ENCODE peak calls at places on chromosomes 6 and 20, in nine cellular contexts. One of them, this sample, is unnamed.

GRCh38 chr6:108774555-108774954 is 73.7 kb upstream of the ARMC2 start:
- DNase-seq in mucosa of descending colon: no peak
- DNase-seq in astrocyte of the spinal cord: no peak
- DNase-seq in upper lobe of right lung: no peak
- DNase-seq in NB4: no peak
- DNase-seq in endothelial cell: no peak
- DNase-seq in body of pancreas: no peak
- DNase-seq in CD8-positive, alpha-beta T cell: no peak
- DNase-seq in IMR-90: no peak
- DNase-seq in this sample: no peak

GRCh38 chr6:138524526-138524925 is 25.2 kb upstream of the NHSL1 start:
- DNase-seq in mucosa of descending colon: no peak
- DNase-seq in astrocyte of the spinal cord: no peak
- DNase-seq in upper lobe of right lung: no peak
- DNase-seq in NB4: no peak
- DNase-seq in endothelial cell: no peak
- DNase-seq in body of pancreas: no peak
- DNase-seq in CD8-positive, alpha-beta T cell: no peak
- DNase-seq in IMR-90: no peak
- DNase-seq in this sample: no peak

GRCh38 chr6:42368156-42368555 is 83.6 kb downstream of the TRERF1 start:
- DNase-seq in mucosa of descending colon: no peak
- DNase-seq in astrocyte of the spinal cord: no peak
- DNase-seq in upper lobe of right lung: peak; percentile 32
- DNase-seq in NB4: peak; percentile 87
- DNase-seq in endothelial cell: no peak
- DNase-seq in body of pancreas: no peak
- DNase-seq in CD8-positive, alpha-beta T cell: peak; percentile 74
- DNase-seq in IMR-90: no peak
- DNase-seq in this sample: no peak

GRCh38 chr6:36389353-36389752 is 1.9 kb upstream of the ETV7 start:
- DNase-seq in mucosa of descending colon: no peak
- DNase-seq in astrocyte of the spinal cord: no peak
- DNase-seq in upper lobe of right lung: no peak
- DNase-seq in NB4: no peak
- DNase-seq in endothelial cell: no peak
- DNase-seq in body of pancreas: no peak
- DNase-seq in CD8-positive, alpha-beta T cell: no peak
- DNase-seq in IMR-90: no peak
- DNase-seq in this sample: no peak

GRCh38 chr6:106125925-106126435 is 39.8 kb downstream of the PRDM1 start:
- DNase-seq in mucosa of descending colon: peak; percentile 61
- DNase-seq in astrocyte of the spinal cord: no peak
- DNase-seq in upper lobe of right lung: no peak
- DNase-seq in NB4: peak; percentile 67
- DNase-seq in endothelial cell: no peak
- DNase-seq in body of pancreas: no peak
- DNase-seq in CD8-positive, alpha-beta T cell: no peak
- DNase-seq in IMR-90: no peak
- DNase-seq in this sample: peak; percentile 64

GRCh38 chr20:59835057-59835447 is 98.4 kb downstream of the SYCP2 start:
- DNase-seq in mucosa of descending colon: no peak
- DNase-seq in astrocyte of the spinal cord: peak; percentile 15
- DNase-seq in upper lobe of right lung: no peak
- DNase-seq in NB4: no peak
- DNase-seq in endothelial cell: no peak
- DNase-seq in body of pancreas: no peak
- DNase-seq in CD8-positive, alpha-beta T cell: no peak
- DNase-seq in IMR-90: no peak
- DNase-seq in this sample: no peak

GRCh38 chr6:25088513-25088912 is 152.8 kb upstream of the RIPOR2 start:
- DNase-seq in mucosa of descending colon: no peak
- DNase-seq in astrocyte of the spinal cord: peak; percentile 12
- DNase-seq in upper lobe of right lung: no peak
- DNase-seq in NB4: no peak
- DNase-seq in endothelial cell: no peak
- DNase-seq in body of pancreas: no peak
- DNase-seq in CD8-positive, alpha-beta T cell: no peak
- DNase-seq in IMR-90: peak; percentile 28
- DNase-seq in this sample: no peak

GRCh38 chr6:24513602-24514001 is 18.8 kb downstream of the ALDH5A1 start:
- DNase-seq in mucosa of descending colon: no peak
- DNase-seq in astrocyte of the spinal cord: no peak
- DNase-seq in upper lobe of right lung: no peak
- DNase-seq in NB4: no peak
- DNase-seq in endothelial cell: no peak
- DNase-seq in body of pancreas: no peak
- DNase-seq in CD8-positive, alpha-beta T cell: no peak
- DNase-seq in IMR-90: no peak
- DNase-seq in this sample: no peak

GRCh38 chr6:5036309-5036708 is 32.5 kb upstream of the RPP40 start:
- DNase-seq in mucosa of descending colon: no peak
- DNase-seq in astrocyte of the spinal cord: peak; percentile 29
- DNase-seq in upper lobe of right lung: no peak
- DNase-seq in NB4: no peak
- DNase-seq in endothelial cell: peak; percentile 36
- DNase-seq in body of pancreas: no peak
- DNase-seq in CD8-positive, alpha-beta T cell: no peak
- DNase-seq in IMR-90: peak; percentile 67
- DNase-seq in this sample: no peak

GRCh38 chr20:19522080-19522801 is 235.8 kb upstream of the RIN2 start:
- DNase-seq in mucosa of descending colon: no peak
- DNase-seq in astrocyte of the spinal cord: no peak
- DNase-seq in upper lobe of right lung: no peak
- DNase-seq in NB4: peak; percentile 12
- DNase-seq in endothelial cell: no peak
- DNase-seq in body of pancreas: no peak
- DNase-seq in CD8-positive, alpha-beta T cell: peak; percentile 25
- DNase-seq in IMR-90: no peak
- DNase-seq in this sample: no peak

GRCh38 chr20:326645-327031 is 1.3 kb downstream of the SOX12 start:
- DNase-seq in mucosa of descending colon: peak; percentile 75
- DNase-seq in astrocyte of the spinal cord: no peak
- DNase-seq in upper lobe of right lung: peak; percentile 80
- DNase-seq in NB4: peak; percentile 71
- DNase-seq in endothelial cell: peak; percentile 57
- DNase-seq in body of pancreas: peak; percentile 31
- DNase-seq in CD8-positive, alpha-beta T cell: no peak
- DNase-seq in IMR-90: no peak
- DNase-seq in this sample: no peak

GRCh38 chr20:6142348-6142993 is 19.6 kb upstream of the FERMT1 start:
- DNase-seq in mucosa of descending colon: no peak
- DNase-seq in astrocyte of the spinal cord: peak; percentile 62
- DNase-seq in upper lobe of right lung: no peak
- DNase-seq in NB4: peak; percentile 78
- DNase-seq in endothelial cell: peak; percentile 55
- DNase-seq in body of pancreas: peak; percentile 63
- DNase-seq in CD8-positive, alpha-beta T cell: peak; percentile 43
- DNase-seq in IMR-90: peak; percentile 65
- DNase-seq in this sample: no peak

GRCh38 chr20:6140947-6141346 is 18.1 kb upstream of the FERMT1 start:
- DNase-seq in mucosa of descending colon: no peak
- DNase-seq in astrocyte of the spinal cord: no peak
- DNase-seq in upper lobe of right lung: no peak
- DNase-seq in NB4: peak; percentile 42
- DNase-seq in endothelial cell: no peak
- DNase-seq in body of pancreas: no peak
- DNase-seq in CD8-positive, alpha-beta T cell: no peak
- DNase-seq in IMR-90: no peak
- DNase-seq in this sample: no peak
- TF ChIP-seq CTCF in mucosa of descending colon: no peak
- TF ChIP-seq CTCF in astrocyte of the spinal cord: peak; percentile 28
- TF ChIP-seq CTCF in upper lobe of right lung: no peak
- TF ChIP-seq CTCF in NB4: peak; percentile 40
- TF ChIP-seq CTCF in endothelial cell: peak; percentile 12
- TF ChIP-seq CTCF in body of pancreas: no peak
- TF ChIP-seq CTCF in CD8-positive, alpha-beta T cell: no peak
- TF ChIP-seq CTCF in IMR-90: peak; percentile 15
- TF ChIP-seq CTCF in this sample: no peak

DNA sequence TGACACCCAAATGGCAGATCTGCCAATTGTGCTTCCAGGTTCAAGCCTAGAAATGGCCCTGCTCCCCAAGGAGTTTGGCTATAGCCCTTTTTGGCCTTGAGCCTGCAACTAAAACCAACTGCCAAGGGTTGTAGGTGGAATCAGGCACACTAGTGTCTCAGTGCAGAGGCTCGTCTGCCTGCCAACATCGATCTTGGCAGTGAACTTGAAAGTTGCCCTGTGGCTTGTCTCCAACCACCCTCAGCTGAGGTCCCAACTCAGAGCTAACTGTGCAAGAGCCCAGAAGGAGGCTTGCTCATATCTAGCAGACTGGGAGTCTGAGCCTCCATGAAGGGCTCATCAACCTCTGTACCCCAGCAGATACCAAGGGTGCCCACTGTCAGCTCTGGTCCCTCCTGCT is 92.7 kb upstream of the GLP1R start:
- DNase-seq in mucosa of descending colon: no peak
- DNase-seq in astrocyte of the spinal cord: no peak
- DNase-seq in upper lobe of right lung: no peak
- DNase-seq in NB4: no peak
- DNase-seq in endothelial cell: no peak
- DNase-seq in body of pancreas: peak; percentile 49
- DNase-seq in CD8-positive, alpha-beta T cell: no peak
- DNase-seq in IMR-90: no peak
- DNase-seq in this sample: no peak
- TF ChIP-seq CTCF in mucosa of descending colon: no peak
- TF ChIP-seq CTCF in astrocyte of the spinal cord: no peak
- TF ChIP-seq CTCF in upper lobe of right lung: no peak
- TF ChIP-seq CTCF in NB4: no peak
- TF ChIP-seq CTCF in endothelial cell: no peak
- TF ChIP-seq CTCF in body of pancreas: no peak
- TF ChIP-seq CTCF in CD8-positive, alpha-beta T cell: no peak
- TF ChIP-seq CTCF in IMR-90: no peak
- TF ChIP-seq CTCF in this sample: no peak

GRCh38 chr20:62615750-62616251 is 26.5 kb upstream of the SLCO4A1 start:
- DNase-seq in mucosa of descending colon: peak; percentile 43
- DNase-seq in astrocyte of the spinal cord: no peak
- DNase-seq in upper lobe of right lung: no peak
- DNase-seq in NB4: no peak
- DNase-seq in endothelial cell: no peak
- DNase-seq in body of pancreas: no peak
- DNase-seq in CD8-positive, alpha-beta T cell: no peak
- DNase-seq in IMR-90: no peak
- DNase-seq in this sample: no peak

GRCh38 chr20:62614961-62615680 is 27.2 kb upstream of the SLCO4A1 start:
- DNase-seq in mucosa of descending colon: peak; percentile 35
- DNase-seq in astrocyte of the spinal cord: no peak
- DNase-seq in upper lobe of right lung: no peak
- DNase-seq in NB4: no peak
- DNase-seq in endothelial cell: no peak
- DNase-seq in body of pancreas: no peak
- DNase-seq in CD8-positive, alpha-beta T cell: no peak
- DNase-seq in IMR-90: no peak
- DNase-seq in this sample: no peak

GRCh38 chr20:62617711-62618483 is 24.4 kb upstream of the SLCO4A1 start:
- DNase-seq in mucosa of descending colon: peak; percentile 85
- DNase-seq in astrocyte of the spinal cord: no peak
- DNase-seq in upper lobe of right lung: peak; percentile 79
- DNase-seq in NB4: peak; percentile 93
- DNase-seq in endothelial cell: no peak
- DNase-seq in body of pancreas: no peak
- DNase-seq in CD8-positive, alpha-beta T cell: peak; percentile 55
- DNase-seq in IMR-90: no peak
- DNase-seq in this sample: peak; percentile 95

GRCh38 chr20:62618622-62619529 is 23.4 kb upstream of the SLCO4A1 start:
- DNase-seq in mucosa of descending colon: peak; percentile 61
- DNase-seq in astrocyte of the spinal cord: no peak
- DNase-seq in upper lobe of right lung: no peak
- DNase-seq in NB4: peak; percentile 88
- DNase-seq in endothelial cell: no peak
- DNase-seq in body of pancreas: no peak
- DNase-seq in CD8-positive, alpha-beta T cell: no peak
- DNase-seq in IMR-90: no peak
- DNase-seq in this sample: peak; percentile 91

DNA sequence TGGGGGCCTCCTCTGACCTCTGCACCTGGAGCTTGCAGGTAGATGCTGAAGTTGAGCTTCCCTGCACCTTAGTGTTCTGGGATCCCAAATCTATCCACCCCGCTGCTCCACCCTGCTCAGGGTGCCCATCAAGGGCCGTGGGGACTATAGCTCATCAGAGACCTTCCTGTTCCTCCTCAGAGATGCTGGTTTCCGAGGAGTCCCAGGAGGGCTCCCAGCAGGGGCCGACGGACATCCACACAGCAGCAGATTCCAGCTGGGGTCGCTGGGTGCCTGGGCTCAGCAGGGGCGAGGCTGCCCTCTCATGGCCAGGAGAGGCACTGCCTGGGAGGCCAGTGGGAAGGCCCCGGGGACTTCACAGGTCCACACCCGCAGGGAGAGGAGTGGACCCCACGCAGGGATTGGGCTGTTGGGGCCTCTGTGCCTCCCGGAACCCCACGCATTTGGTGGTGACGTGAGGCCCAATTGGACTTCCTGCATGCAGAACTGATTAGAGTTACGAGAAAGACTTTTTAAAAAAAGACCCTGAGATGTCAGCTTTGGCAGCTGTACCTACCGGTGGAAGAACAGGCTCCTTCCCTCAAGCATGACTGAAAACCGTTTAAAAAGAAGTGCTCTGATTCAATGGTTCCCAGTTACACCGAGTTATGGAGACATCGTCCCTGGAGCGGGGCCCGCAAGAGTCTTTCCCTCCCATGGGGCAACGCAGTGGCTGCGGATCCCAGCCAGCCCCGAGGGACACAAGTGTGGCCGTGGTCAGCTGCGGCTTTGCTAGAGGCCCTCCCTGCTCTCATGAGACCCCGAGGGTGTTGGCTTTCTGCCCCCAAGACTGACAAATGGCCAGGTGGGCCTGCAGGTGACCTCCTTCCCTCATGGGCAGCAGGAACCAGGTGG is 25.3 kb upstream of the SLCO4A1 start:
- DNase-seq in mucosa of descending colon: peak; percentile 85
- DNase-seq in astrocyte of the spinal cord: peak; percentile 45
- DNase-seq in upper lobe of right lung: peak; percentile 87
- DNase-seq in NB4: peak; percentile 97
- DNase-seq in endothelial cell: peak; percentile 88
- DNase-seq in body of pancreas: peak; percentile 78
- DNase-seq in CD8-positive, alpha-beta T cell: peak; percentile 73
- DNase-seq in IMR-90: peak; percentile 49
- DNase-seq in this sample: peak; percentile 82
- TF ChIP-seq CTCF in mucosa of descending colon: peak; percentile 94
- TF ChIP-seq CTCF in astrocyte of the spinal cord: peak; percentile 99
- TF ChIP-seq CTCF in upper lobe of right lung: peak; percentile 96
- TF ChIP-seq CTCF in NB4: peak; percentile 98
- TF ChIP-seq CTCF in endothelial cell: peak; percentile 72
- TF ChIP-seq CTCF in body of pancreas: peak; percentile 97
- TF ChIP-seq CTCF in CD8-positive, alpha-beta T cell: peak; percentile 82
- TF ChIP-seq CTCF in IMR-90: peak; percentile 95
- TF ChIP-seq CTCF in this sample: peak; percentile 97

DNA sequence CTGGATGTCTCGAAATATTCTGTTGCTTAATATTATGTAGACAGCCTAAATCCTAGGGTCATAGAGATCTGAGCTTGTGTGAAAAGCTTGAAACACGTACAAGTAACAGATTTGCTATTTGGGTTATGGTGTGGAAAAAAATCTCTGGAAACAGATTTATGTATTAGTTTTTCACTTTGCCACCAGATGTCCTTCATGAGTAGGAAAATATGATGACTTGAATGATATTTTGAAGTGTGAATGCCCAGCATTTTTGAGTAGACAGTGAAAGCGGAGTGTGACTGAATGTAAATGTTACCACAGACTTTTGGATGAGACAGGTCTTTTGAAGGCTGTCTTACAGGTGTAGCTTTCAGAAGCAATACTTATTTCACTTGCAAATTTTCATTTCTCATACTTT is 4.2 kb upstream of the BMP6 start:
- DNase-seq in mucosa of descending colon: no peak
- DNase-seq in astrocyte of the spinal cord: peak; percentile 34
- DNase-seq in upper lobe of right lung: no peak
- DNase-seq in NB4: peak; percentile 59
- DNase-seq in endothelial cell: no peak
- DNase-seq in body of pancreas: no peak
- DNase-seq in CD8-positive, alpha-beta T cell: no peak
- DNase-seq in IMR-90: peak; percentile 41
- DNase-seq in this sample: no peak
- TF ChIP-seq CTCF in mucosa of descending colon: no peak
- TF ChIP-seq CTCF in astrocyte of the spinal cord: peak; percentile 34
- TF ChIP-seq CTCF in upper lobe of right lung: peak; percentile 39
- TF ChIP-seq CTCF in NB4: peak; percentile 22
- TF ChIP-seq CTCF in endothelial cell: peak; percentile 36
- TF ChIP-seq CTCF in body of pancreas: no peak
- TF ChIP-seq CTCF in CD8-positive, alpha-beta T cell: no peak
- TF ChIP-seq CTCF in IMR-90: peak; percentile 45
- TF ChIP-seq CTCF in this sample: peak; percentile 25

This sample was measured in CD14-positive monocyte.